ENCODE peak calls at places on chromosomes 3 and 15, in six cellular contexts. J, P, Z, S, V and R are unnamed samples. For H3K4me1, the result is how much of the 10 kb centered on the place peaks cover.

GRCh38 chr15:92638291-92638708 is 17.3 kb downstream of the FAM174B start:
- DNase-seq in S (peak), Z (no peak), V (no peak), P (peak), J (no peak), R (no peak)

GRCh38 chr3:10526366-10526765 is 21.0 kb upstream of the ATP2B2 start:
- DNase-seq in J (peak), V (no peak), S (no peak), P (no peak), Z (no peak), R (no peak)

GRCh38 chr15:77461486-77461885 is 40.8 kb downstream of the HMG20A start:
- DNase-seq in V (no peak), Z (no peak), P (no peak), J (no peak), S (no peak), R (no peak)

GRCh38 chr3:134059680-134060560 is 30.2 kb upstream of the SLCO2A1 start:
- DNase-seq in S (peak), V (no peak), J (peak), Z (no peak), P (no peak), R (peak)

GRCh38 chr3:13501056-13501455 is 20.9 kb downstream of the HDAC11 start:
- DNase-seq in J (no peak), S (no peak), P (no peak), V (peak), Z (no peak), R (no peak)

GRCh38 chr15:70024521-70024920 is 73.2 kb downstream of the TLE3 start:
- DNase-seq in J (no peak), S (no peak), P (no peak), Z (peak), V (no peak), R (no peak)

GRCh38 chr15:34969340-34970097 is at the start of gene AQR:
- DNase-seq in S (peak), Z (peak), V (peak), J (peak), P (peak), R (peak)

GRCh38 chr3:73068419-73068818 is 7.0 kb downstream of the EBLN2 start:
- DNase-seq in P (no peak), Z (peak), V (no peak), S (no peak), J (no peak), R (no peak)

GRCh38 chr3:99865321-99865720 is 47.7 kb downstream of the CMSS1 start:
- DNase-seq in S (peak), Z (no peak), J (no peak), V (no peak), P (no peak), R (no peak)

GRCh38 chr3:99869621-99870020 is 52.0 kb downstream of the CMSS1 start:
- DNase-seq in Z (no peak), P (no peak), S (no peak), J (no peak), V (no peak), R (no peak)

GRCh38 chr3:99868438-99868723 is 50.7 kb downstream of the CMSS1 start:
- DNase-seq in J (no peak), P (no peak), V (no peak), Z (no peak), S (no peak), R (no peak)

GRCh38 chr3:99866167-99866810 is 48.6 kb downstream of the CMSS1 start:
- DNase-seq in S (peak), P (no peak), J (no peak), V (no peak), Z (no peak), R (no peak)

DNA sequence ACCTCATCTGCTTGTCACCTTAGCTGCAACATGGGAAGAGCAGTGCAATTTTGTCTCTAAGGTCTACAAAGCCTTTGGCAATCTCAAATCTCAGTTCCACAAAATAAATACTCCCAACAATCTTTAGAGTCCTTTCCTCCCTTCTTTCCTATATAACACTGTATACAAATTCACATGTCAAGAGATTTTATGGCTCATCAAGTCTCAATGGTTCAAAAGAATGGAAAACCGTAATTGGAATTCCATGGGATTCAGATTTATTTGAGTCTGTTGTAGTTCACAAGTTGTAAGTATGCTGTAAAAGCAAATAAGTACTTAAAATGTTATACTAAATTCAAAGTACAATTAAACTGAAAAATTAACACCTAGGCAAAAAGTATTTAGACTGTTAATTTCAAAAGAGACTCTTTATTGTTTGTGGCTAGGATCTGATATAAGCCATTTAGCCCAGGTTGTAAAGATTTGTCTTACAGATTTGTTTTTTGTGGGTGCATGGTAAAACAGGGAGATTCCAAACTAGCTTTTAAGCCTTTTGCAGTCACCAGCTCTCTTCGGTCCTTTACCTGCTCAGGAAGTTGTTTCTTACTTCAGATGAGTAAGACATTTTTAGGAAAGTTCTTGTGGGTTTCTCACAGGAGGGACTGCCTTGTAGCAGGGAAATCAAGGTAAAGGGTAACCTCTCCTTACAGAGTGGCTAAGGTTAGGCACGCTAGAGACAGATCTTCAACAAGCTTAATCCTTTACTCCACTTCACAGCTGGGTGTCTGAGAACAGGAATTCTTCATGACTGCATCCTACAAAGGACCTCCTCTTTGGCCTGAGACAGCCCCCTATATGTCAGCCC is 50.2 kb downstream of the CMSS1 start:
- DNase-seq in S (no peak), Z (peak), P (no peak), V (no peak), J (peak), R (no peak)
- H3K4me1 ChIP-seq in S (under half), Z (under half), P (under half), V (under half), J (under half), R (under half)

GRCh38 chr3:30646961-30647752 is 40.8 kb downstream of the TGFBR2 start:
- DNase-seq in J (no peak), P (no peak), V (no peak), Z (no peak), S (no peak), R (no peak)
- H3K4me1 ChIP-seq in J (under half), P (under half), V (under half), Z (under half), S (under half), R (under half)

DNA sequence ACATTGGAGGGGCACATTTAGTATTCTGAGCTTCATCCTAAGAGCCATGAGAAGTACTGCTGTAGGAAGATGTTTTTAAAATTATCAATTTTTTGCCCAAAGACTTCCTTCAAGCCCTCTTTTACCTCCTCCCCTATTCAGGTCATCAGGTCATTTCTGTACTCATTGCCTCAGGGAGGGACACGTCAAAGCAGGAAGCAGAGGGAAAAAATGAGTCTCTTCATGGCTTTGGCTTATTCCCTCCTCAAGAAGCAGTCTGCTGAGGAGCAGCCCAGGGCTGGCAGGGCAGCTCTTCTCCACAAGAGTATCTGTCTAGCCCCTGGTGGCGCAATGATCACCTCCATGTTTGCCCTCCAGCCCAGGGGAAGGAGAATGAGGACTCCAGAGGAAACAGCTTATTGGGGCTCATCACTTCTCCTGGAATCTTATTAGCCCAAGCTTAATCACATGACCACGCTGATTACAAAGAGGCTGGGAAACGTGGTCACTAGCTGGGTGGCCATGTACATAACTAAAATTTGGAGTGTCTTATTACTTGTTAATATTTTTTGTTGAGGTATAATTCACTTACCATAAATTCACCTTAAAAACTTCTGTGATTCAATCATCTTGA is 44.2 kb upstream of the GATA2 start:
- DNase-seq in Z (no peak), S (no peak), P (no peak), J (no peak), V (no peak), R (no peak)
- H3K4me1 ChIP-seq in Z (under half), S (under half), P (under half), J (under half), V (under half), R (under half)

DNA sequence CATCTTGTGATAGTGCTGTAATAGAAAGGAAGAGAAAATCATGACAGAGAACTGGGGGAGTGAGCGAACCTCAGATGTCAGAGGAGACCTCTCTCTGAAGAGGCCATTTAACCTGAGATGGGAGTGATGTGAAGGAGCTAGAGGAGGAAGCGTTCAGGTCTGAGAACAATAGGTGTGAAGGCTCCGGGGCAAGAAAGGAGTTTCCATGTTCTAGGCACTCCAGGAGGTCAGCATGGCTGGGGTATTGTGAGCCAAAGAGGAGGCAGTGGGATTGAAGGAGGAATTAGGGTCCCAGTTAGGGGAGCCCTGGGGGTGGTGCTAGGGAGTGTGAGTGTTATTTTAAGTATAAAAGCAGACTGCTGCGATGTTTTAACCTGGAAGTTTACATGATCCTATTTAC is 8.8 kb upstream of the FILIP1L start:
- DNase-seq in Z (peak), P (no peak), V (no peak), J (no peak), S (no peak), R (no peak)
- H3K4me1 ChIP-seq in Z (under half), P (under half), V (under half), J (under half), S (under half), R (under half)

GRCh38 chr3:155745795-155746550 is 1.1 kb upstream of the PLCH1 start:
- DNase-seq in J (peak), V (no peak), P (peak), S (no peak), Z (peak), R (no peak)

GRCh38 chr3:155747867-155748266 is 3.0 kb upstream of the PLCH1 start:
- DNase-seq in J (no peak), P (no peak), V (no peak), S (no peak), Z (no peak), R (no peak)

GRCh38 chr3:155744626-155745324 is at the start of gene PLCH1:
- DNase-seq in Z (peak), S (peak), J (peak), V (peak), P (peak), R (peak)

GRCh38 chr3:155747286-155747685 is 2.4 kb upstream of the PLCH1 start:
- DNase-seq in J (no peak), P (no peak), S (no peak), Z (no peak), V (no peak), R (no peak)

GRCh38 chr3:155746703-155747102 is 1.8 kb upstream of the PLCH1 start:
- DNase-seq in Z (no peak), P (no peak), S (no peak), V (no peak), J (no peak), R (no peak)
- H3K4me1 ChIP-seq in Z (half or more), P (under half), S (under half), V (under half), J (under half), R (under half)